ENCODE peak calls at places on chromosome 16, in eight cellular contexts. B, X, Y, N, E, K, G and S are unnamed samples.
A peak's percentile ranks its signal among the peaks of the same experiment; 100 is the strongest.

GRCh38 chr16:69378760-69379159 is 7.0 kb downstream of the TERF2 start:
- DNase-seq in B (no peak), X (no peak), Y (no peak), N (no peak), E (no peak), K (no peak), G (no peak), S (no peak)

GRCh38 chr16:28863929-28864886 is 565 bp downstream of the SH2B1 start:
- DNase-seq in B (no peak), X (peak; percentile 17), Y (no peak), N (peak; percentile 65), E (no peak), K (no peak), G (peak; percentile 78), S (peak; percentile 48)

GRCh38 chr16:58225965-58226602 is 28.2 kb upstream of the CSNK2A2 start:
- DNase-seq in B (no peak), X (no peak), Y (no peak), N (no peak), E (no peak), K (no peak), G (no peak), S (no peak)

GRCh38 chr16:67653131-67654068 is 6.7 kb downstream of the ACD start:
- DNase-seq in B (peak; percentile 86), X (no peak), Y (no peak), N (no peak), E (no peak), K (no peak), G (no peak), S (no peak)

GRCh38 chr16:55367796-55368195 is 43.8 kb downstream of the IRX6 start:
- DNase-seq in B (no peak), X (no peak), Y (no peak), N (no peak), E (no peak), K (no peak), G (no peak), S (no peak)

GRCh38 chr16:56625140-56625942 is at the start of gene MT1E:
- DNase-seq in B (peak; percentile 94), X (peak; percentile 42), Y (peak; percentile 63), N (peak; percentile 83), E (no peak), K (peak; percentile 93), G (peak; percentile 95), S (peak; percentile 48)

GRCh38 chr16:2964416-2965223 is 545 bp downstream of the KREMEN2 start:
- DNase-seq in B (peak; percentile 89), X (no peak), Y (peak; percentile 74), N (peak; percentile 58), E (peak; percentile 88), K (peak; percentile 39), G (no peak), S (no peak)

GRCh38 chr16:4283939-4284338 is 11.1 kb upstream of the TFAP4 start:
- DNase-seq in B (no peak), X (no peak), Y (no peak), N (no peak), E (no peak), K (no peak), G (no peak), S (no peak)

GRCh38 chr16:27639588-27640276 is 89.8 kb downstream of the KATNIP start:
- DNase-seq in B (no peak), X (peak; percentile 38), Y (peak; percentile 58), N (no peak), E (peak; percentile 57), K (no peak), G (no peak), S (no peak)

GRCh38 chr16:89922477-89922883 is 662 bp upstream of the TUBB3 start:
- DNase-seq in B (no peak), X (peak; percentile 53), Y (peak; percentile 88), N (peak; percentile 66), E (peak; percentile 83), K (peak; percentile 50), G (peak; percentile 92), S (peak; percentile 82)

GRCh38 chr16:75293173-75293572 is 41.7 kb upstream of the BCAR1 start:
- DNase-seq in B (no peak), X (no peak), Y (no peak), N (no peak), E (no peak), K (no peak), G (no peak), S (no peak)

GRCh38 chr16:67942200-67942509 is 1.8 kb downstream of the LCAT start:
- DNase-seq in B (no peak), X (no peak), Y (peak; percentile 61), N (no peak), E (peak; percentile 66), K (no peak), G (no peak), S (no peak)

GRCh38 chr16:28291651-28292626 is at the start of gene SBK1:
- DNase-seq in B (peak; percentile 96), X (peak; percentile 32), Y (peak; percentile 40), N (peak; percentile 84), E (peak; percentile 92), K (peak; percentile 87), G (peak; percentile 76), S (peak; percentile 62)

GRCh38 chr16:87836844-87837581 is 32.3 kb downstream of the SLC7A5 start:
- DNase-seq in B (peak; percentile 51), X (no peak), Y (no peak), N (no peak), E (no peak), K (no peak), G (no peak), S (no peak)

GRCh38 chr16:30658731-30659506 is 688 bp downstream of the FBRS start:
- DNase-seq in B (peak; percentile 94), X (peak; percentile 92), Y (peak; percentile 96), N (no peak), E (peak; percentile 78), K (peak; percentile 73), G (peak; percentile 94), S (peak; percentile 88)

GRCh38 chr16:75929056-75929455 is 202.8 kb upstream of the CPHXL start:
- DNase-seq in B (no peak), X (no peak), Y (no peak), N (no peak), E (no peak), K (no peak), G (no peak), S (no peak)

GRCh38 chr16:14377326-14377725 is 252.7 kb downstream of the PARN start:
- DNase-seq in B (no peak), X (no peak), Y (no peak), N (no peak), E (no peak), K (no peak), G (no peak), S (no peak)

GRCh38 chr16:51139568-51139967 is 11.5 kb downstream of the SALL1 start:
- DNase-seq in B (no peak), X (no peak), Y (no peak), N (no peak), E (no peak), K (no peak), G (no peak), S (no peak)

GRCh38 chr16:47965439-47965838 is 190.4 kb downstream of the ABCC12 start:
- DNase-seq in B (no peak), X (no peak), Y (no peak), N (no peak), E (no peak), K (no peak), G (no peak), S (no peak)

GRCh38 chr16:53995378-53995777 is 291.2 kb downstream of the IRX3 start:
- DNase-seq in B (no peak), X (no peak), Y (no peak), N (no peak), E (no peak), K (no peak), G (no peak), S (no peak)

GRCh38 chr16:24758986-24759385 is 29.5 kb downstream of the TNRC6A start:
- DNase-seq in B (no peak), X (no peak), Y (no peak), N (no peak), E (no peak), K (no peak), G (no peak), S (no peak)

GRCh38 chr16:3413730-3414379 is 12.8 kb downstream of the ZNF174 start:
- DNase-seq in B (peak; percentile 36), X (no peak), Y (no peak), N (no peak), E (no peak), K (no peak), G (no peak), S (no peak)

GRCh38 chr16:50699345-50700159 is 6.1 kb downstream of the NOD2 start:
- DNase-seq in B (no peak), X (no peak), Y (peak; percentile 18), N (no peak), E (no peak), K (no peak), G (no peak), S (no peak)

GRCh38 chr16:11203111-11203623 is 52.8 kb downstream of the SOCS1 start:
- DNase-seq in B (no peak), X (no peak), Y (no peak), N (no peak), E (no peak), K (no peak), G (no peak), S (no peak)
- H3K4me1 ChIP-seq in B (peaks cover 17% of the 10 kb centered on the region), X (no peaks in the 10 kb centered on the region), Y (peaks cover 57% of the 10 kb centered on the region), N (peaks cover 23% of the 10 kb centered on the region), E (peaks cover 22% of the 10 kb centered on the region), K (no peaks in the 10 kb centered on the region), G (no peaks in the 10 kb centered on the region), S (no peaks in the 10 kb centered on the region)

GRCh38 chr16:82694239-82694874 is 67.6 kb downstream of the CDH13 start:
- DNase-seq in B (no peak), X (no peak), Y (no peak), N (no peak), E (no peak), K (no peak), G (no peak), S (no peak)
- TF ChIP-seq EP300 in B (no peak), X (no peak), Y (no peak), N (no peak), E (no peak), K (no peak), G (no peak), S (no peak)

GRCh38 chr16:85915125-85915845 is 16.3 kb downstream of the IRF8 start:
- DNase-seq in B (no peak), X (no peak), Y (no peak), N (no peak), E (no peak), K (no peak), G (no peak), S (no peak)

GRCh38 chr16:85917959-85918358 is 19.0 kb downstream of the IRF8 start:
- DNase-seq in B (no peak), X (no peak), Y (no peak), N (no peak), E (no peak), K (no peak), G (no peak), S (no peak)

GRCh38 chr16:85916141-85916890 is 17.4 kb downstream of the IRF8 start:
- DNase-seq in B (peak; percentile 69), X (no peak), Y (peak; percentile 62), N (peak; percentile 88), E (no peak), K (peak; percentile 92), G (no peak), S (no peak)

GRCh38 chr16:85918436-85918835 is 19.5 kb downstream of the IRF8 start:
- DNase-seq in B (peak; percentile 82), X (no peak), Y (no peak), N (no peak), E (no peak), K (no peak), G (no peak), S (no peak)

GRCh38 chr16:85917012-85917411 is 18.1 kb downstream of the IRF8 start:
- DNase-seq in B (no peak), X (no peak), Y (no peak), N (no peak), E (no peak), K (no peak), G (no peak), S (no peak)
- H3K4me1 ChIP-seq in B (peaks cover 6% of the 10 kb centered on the region), X (no peaks in the 10 kb centered on the region), Y (peaks cover 15% of the 10 kb centered on the region), N (peaks cover 27% of the 10 kb centered on the region), E (no peaks in the 10 kb centered on the region), K (peaks cover 4% of the 10 kb centered on the region), G (peaks cover 10% of the 10 kb centered on the region), S (peaks cover 5% of the 10 kb centered on the region)

GRCh38 chr16:85514601-85515318 is 98.4 kb upstream of the GSE1 start:
- DNase-seq in B (no peak), X (peak; percentile 48), Y (peak; percentile 99), N (peak; percentile 56), E (peak; percentile 95), K (peak; percentile 77), G (peak; percentile 89), S (peak; percentile 76)
- TF ChIP-seq EP300 in B (no peak), X (no peak), Y (peak; percentile 97), N (no peak), E (peak; percentile 78), K (no peak), G (no peak), S (no peak)